ENCODE peak calls at places on chromosomes 12 and 14, in ten cellular contexts. C is endothelial cell; T is lower lobe of right lung; E is CD4-positive, alpha-beta T cell; F is left lung; J is choroid plexus epithelial cell; A is left ventricle myocardium inferior; Y is neural progenitor cell; D is lung; Z is GM06990. N is an unnamed sample.

GRCh38 chr12:47527816-47528215 is 178.0 kb downstream of the RPAP3 start:
- DNase-seq in C (no peak), T (no peak), E (no peak), F (no peak), J (peak; percentile 23), A (no peak), Y (no peak), D (no peak), Z (no peak), N (no peak)

GRCh38 chr12:53191096-53191884 is 10.6 kb upstream of the CSAD start:
- DNase-seq in C (no peak), T (no peak), E (no peak), F (no peak), J (no peak), A (no peak), Y (no peak), D (no peak), Z (no peak), N (no peak)

GRCh38 chr14:67166450-67166853 is 22.8 kb upstream of the GARIN2 start:
- DNase-seq in C (peak; percentile 44), T (no peak), E (peak; percentile 21), F (no peak), J (peak; percentile 77), A (no peak), Y (peak; percentile 59), D (no peak), Z (no peak), N (peak; percentile 51)

GRCh38 chr12:83462419-83462818 is 775.7 kb downstream of the TMTC2 start:
- DNase-seq in C (no peak), T (no peak), E (no peak), F (no peak), J (peak; percentile 12), A (no peak), Y (peak; percentile 13), D (no peak), Z (no peak), N (no peak)

GRCh38 chr14:24710403-24711063 is 76.5 kb upstream of the GZMB start:
- DNase-seq in C (peak; percentile 60), T (no peak), E (peak; percentile 47), F (peak; percentile 41), J (peak; percentile 78), A (peak; percentile 24), Y (peak; percentile 68), D (peak; percentile 49), Z (no peak), N (peak; percentile 58)

GRCh38 chr14:100440207-100440631 is 117.1 kb downstream of the SLC25A47 start:
- DNase-seq in C (peak; percentile 55), T (peak; percentile 84), E (peak; percentile 45), F (peak; percentile 68), J (peak; percentile 69), A (peak; percentile 64), Y (peak; percentile 83), D (peak; percentile 73), Z (peak; percentile 23), N (peak; percentile 82)

GRCh38 chr14:29925736-29926135 is 1.9 kb downstream of the PRKD1 start:
- DNase-seq in C (no peak), T (no peak), E (no peak), F (no peak), J (no peak), A (no peak), Y (peak; percentile 23), D (no peak), Z (no peak), N (no peak)

GRCh38 chr14:26522985-26523384 is 74.8 kb downstream of the NOVA1 start:
- DNase-seq in C (no peak), T (no peak), E (no peak), F (no peak), J (peak; percentile 13), A (no peak), Y (no peak), D (no peak), Z (no peak), N (no peak)

DNA sequence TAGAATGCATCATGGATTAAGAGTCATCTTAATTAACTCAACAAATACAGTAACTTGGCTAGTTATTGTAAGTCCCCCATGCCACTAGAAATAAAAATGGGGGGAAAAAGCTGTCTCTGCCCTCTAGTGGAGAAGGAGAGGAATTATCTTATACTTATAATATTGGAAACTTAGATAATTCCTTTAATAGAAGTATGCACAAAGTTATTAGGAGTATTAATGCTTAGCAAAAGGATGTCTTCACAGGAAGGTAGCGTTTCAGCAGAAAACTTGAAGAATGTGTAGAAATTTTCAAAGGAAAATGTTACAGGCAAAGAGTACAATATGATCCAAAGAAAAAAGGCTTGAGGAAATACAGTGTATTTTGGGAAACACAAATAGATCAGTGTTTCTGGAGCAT is 19.8 kb downstream of the OR5AU1 start:
- DNase-seq in C (no peak), T (no peak), E (no peak), F (no peak), J (peak; percentile 27), A (no peak), Y (peak; percentile 6), D (no peak), Z (no peak), N (no peak)
- TF ChIP-seq CTCF in C (peak; percentile 82), T (peak; percentile 60), E (peak; percentile 81), F (peak; percentile 51), J (peak; percentile 66), A (peak; percentile 69), Y (peak; percentile 84), D (peak; percentile 25), Z (peak; percentile 55), N (peak; percentile 47)

DNA sequence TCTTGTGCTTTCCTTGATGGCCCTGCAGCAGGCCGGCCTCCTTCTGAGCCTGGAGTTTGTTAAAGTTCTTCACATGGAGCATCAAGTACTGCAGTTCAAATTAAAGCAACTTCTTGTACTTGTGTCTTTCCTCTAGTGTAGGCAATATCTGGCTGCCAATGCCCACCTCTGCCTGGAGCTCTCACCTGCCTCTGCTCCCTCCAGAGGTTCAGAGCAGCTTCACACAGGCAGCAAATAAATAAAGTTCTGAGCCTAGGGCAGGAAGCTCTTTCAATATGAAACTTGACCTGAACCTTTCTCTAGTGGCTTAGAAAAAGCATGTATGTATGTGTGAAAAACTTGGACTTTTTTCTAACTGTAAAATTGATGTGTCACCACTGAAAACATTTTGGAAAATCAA is 65.9 kb downstream of the ITPR2 start:
- DNase-seq in C (no peak), T (no peak), E (no peak), F (no peak), J (no peak), A (no peak), Y (no peak), D (no peak), Z (no peak), N (no peak)
- TF ChIP-seq CTCF in C (no peak), T (no peak), E (no peak), F (no peak), J (peak; percentile 15), A (no peak), Y (peak; percentile 7), D (no peak), Z (peak; percentile 9), N (no peak)

GRCh38 chr12:105107497-105108371 is at the start of gene WASHC4:
- DNase-seq in C (peak; percentile 97), T (peak; percentile 97), E (peak; percentile 91), F (peak; percentile 97), J (peak; percentile 90), A (peak; percentile 95), Y (peak; percentile 97), D (peak; percentile 95), Z (peak; percentile 97), N (peak; percentile 98)
- TF ChIP-seq CTCF in C (no peak), T (no peak), E (no peak), F (no peak), J (no peak), A (peak; percentile 3), Y (no peak), D (no peak), Z (no peak), N (no peak)

GRCh38 chr14:32933623-32933942 is 5.1 kb upstream of the NPAS3 start:
- DNase-seq in C (no peak), T (no peak), E (no peak), F (no peak), J (peak; percentile 69), A (no peak), Y (peak; percentile 58), D (no peak), Z (no peak), N (no peak)
- TF ChIP-seq CTCF in C (no peak), T (no peak), E (no peak), F (no peak), J (peak; percentile 51), A (no peak), Y (peak; percentile 34), D (no peak), Z (no peak), N (no peak)

DNA sequence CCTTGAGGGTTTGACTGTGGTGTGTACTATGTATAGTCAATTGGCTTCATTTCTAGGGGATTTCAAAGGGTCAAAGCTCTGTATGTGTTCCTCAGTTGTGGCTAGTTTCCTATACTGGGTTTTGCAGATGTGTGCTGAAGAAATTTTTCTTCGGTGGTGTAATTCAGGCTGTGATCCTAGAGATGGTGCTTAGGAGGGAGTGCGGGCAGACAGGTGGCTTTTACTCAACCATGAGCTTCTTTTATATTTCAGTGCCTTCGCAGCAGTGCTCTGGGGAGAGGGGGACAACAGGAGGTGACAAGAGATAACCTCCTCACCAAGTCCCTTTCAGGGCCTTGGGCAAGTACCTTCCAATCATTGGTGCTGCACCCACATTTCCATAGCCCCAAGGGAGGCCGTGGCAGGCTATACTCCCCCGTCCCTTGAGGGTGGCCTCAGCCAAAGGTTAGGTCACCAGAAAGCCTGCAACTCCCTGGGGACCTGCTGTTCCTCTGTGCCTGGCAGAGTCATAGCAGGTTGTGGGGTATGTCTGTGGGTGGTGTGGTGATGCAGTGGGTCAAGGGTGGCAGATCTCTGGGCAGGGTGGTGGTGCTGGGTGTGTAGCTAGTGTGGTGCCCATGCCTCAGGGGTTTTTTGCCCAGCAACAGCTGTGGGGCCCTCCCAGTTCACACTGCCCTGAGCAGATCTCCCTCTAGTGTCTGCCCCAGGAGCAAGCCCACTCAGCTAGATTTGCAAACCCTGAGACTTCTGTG is 37.0 kb upstream of the TMX1 start:
- DNase-seq in C (no peak), T (no peak), E (no peak), F (no peak), J (no peak), A (no peak), Y (no peak), D (no peak), Z (peak; percentile 75), N (no peak)
- TF ChIP-seq CTCF in C (no peak), T (no peak), E (no peak), F (no peak), J (no peak), A (no peak), Y (no peak), D (no peak), Z (peak; percentile 55), N (no peak)